ENCODE peak calls at places on chromosomes 7 and 10, in seven cellular contexts. O is NCI-H1092 treated with DMSO at 0.1 percent for 48 hours; K is naive thymus-derived CD4-positive, alpha-beta T cell; G is stimulated activated CD8-positive, alpha-beta memory T cell treated with anti-CD3 and anti-CD28 coated beads, Interleukin-4, amount 100 ng/mL, for 4 hours; P is right lobe of liver; V is choroid plexus epithelial cell; M is myocyte. J is an unnamed sample.

GRCh38 chr10:97138174-97138573 is 47.6 kb downstream of the SLIT1 start:
- DNase-seq in O (no peak), K (no peak), G (no peak), P (peak; percentile 70), V (no peak), M (peak; percentile 31), J (no peak)

GRCh38 chr10:121069061-121069850 is 218.1 kb downstream of the WDR11 start:
- DNase-seq in O (no peak), K (no peak), G (no peak), P (no peak), V (peak; percentile 32), M (no peak), J (no peak)

GRCh38 chr7:1620835-1621234 is 49.2 kb upstream of the ELFN1 start:
- DNase-seq in O (no peak), K (no peak), G (no peak), P (no peak), V (no peak), M (no peak), J (no peak)

GRCh38 chr10:103803941-103804340 is 51.4 kb downstream of the SH3PXD2A start:
- DNase-seq in O (no peak), K (peak; percentile 38), G (no peak), P (no peak), V (no peak), M (no peak), J (no peak)

GRCh38 chr10:72274730-72275350 is 1.1 kb downstream of the DDIT4 start:
- DNase-seq in O (peak; percentile 46), K (peak; percentile 61), G (peak; percentile 47), P (peak; percentile 83), V (peak; percentile 85), M (peak; percentile 86), J (peak; percentile 70)

GRCh38 chr7:155911471-155912105 is 99.3 kb upstream of the SHH start:
- DNase-seq in O (no peak), K (no peak), G (no peak), P (no peak), V (no peak), M (no peak), J (peak; percentile 60)

GRCh38 chr7:140685407-140686087 is 11.0 kb upstream of the NDUFB2 start:
- DNase-seq in O (no peak), K (no peak), G (no peak), P (peak; percentile 45), V (no peak), M (no peak), J (no peak)

GRCh38 chr7:5343893-5344292 is 61.1 kb downstream of the SLC29A4 start:
- DNase-seq in O (no peak), K (no peak), G (no peak), P (no peak), V (no peak), M (no peak), J (no peak)

GRCh38 chr7:16114633-16115032 is 306.7 kb downstream of the CRPPA start:
- DNase-seq in O (peak; percentile 45), K (no peak), G (no peak), P (no peak), V (peak; percentile 85), M (peak; percentile 40), J (peak; percentile 27)

GRCh38 chr7:3301472-3301778 is 373 bp downstream of the SDK1 start:
- DNase-seq in O (no peak), K (no peak), G (no peak), P (no peak), V (no peak), M (no peak), J (no peak)

GRCh38 chr7:151001546-151001945 is 10.7 kb downstream of the NOS3 start:
- DNase-seq in O (no peak), K (no peak), G (no peak), P (no peak), V (no peak), M (no peak), J (no peak)

GRCh38 chr7:27167170-27167505 is 1.8 kb upstream of the HOXA9 start:
- DNase-seq in O (no peak), K (no peak), G (no peak), P (no peak), V (no peak), M (no peak), J (peak; percentile 65)

GRCh38 chr10:114879541-114880158 is 58.1 kb downstream of the FHIP2A start:
- DNase-seq in O (peak; percentile 2), K (no peak), G (no peak), P (peak; percentile 59), V (peak; percentile 61), M (peak; percentile 50), J (no peak)

GRCh38 chr10:44975487-44976331 is 2.9 kb downstream of the DEPP1 start:
- DNase-seq in O (peak; percentile 23), K (no peak), G (no peak), P (no peak), V (peak; percentile 95), M (peak; percentile 81), J (peak; percentile 82)

GRCh38 chr10:75497997-75498797 is 66.8 kb downstream of the LRMDA start:
- DNase-seq in O (no peak), K (no peak), G (no peak), P (no peak), V (no peak), M (peak; percentile 9), J (no peak)

GRCh38 chr10:113300628-113301027 is 252.2 kb upstream of the HABP2 start:
- DNase-seq in O (no peak), K (no peak), G (no peak), P (no peak), V (no peak), M (no peak), J (no peak)

GRCh38 chr10:42523098-42523497 is 115.3 kb downstream of the ZNF33B start:
- DNase-seq in O (no peak), K (no peak), G (no peak), P (no peak), V (no peak), M (no peak), J (no peak)

GRCh38 chr7:137476937-137477336 is 133.4 kb upstream of the PTN start:
- DNase-seq in O (no peak), K (no peak), G (no peak), P (no peak), V (peak; percentile 20), M (peak; percentile 13), J (no peak)

GRCh38 chr7:46139079-46139478 is 218.0 kb upstream of the IGFBP3 start:
- DNase-seq in O (no peak), K (no peak), G (no peak), P (no peak), V (peak; percentile 93), M (peak; percentile 36), J (peak; percentile 46)

GRCh38 chr10:131818510-131819234 is 82.1 kb upstream of the PPP2R2D start:
- DNase-seq in O (no peak), K (no peak), G (no peak), P (no peak), V (no peak), M (no peak), J (no peak)

GRCh38 chr7:66880009-66880554 is 40.9 kb upstream of the TMEM248 start:
- DNase-seq in O (no peak), K (no peak), G (no peak), P (no peak), V (no peak), M (no peak), J (no peak)

GRCh38 chr10:86139066-86139657 is 227.4 kb downstream of the GRID1 start:
- DNase-seq in O (no peak), K (no peak), G (no peak), P (no peak), V (peak; percentile 1), M (no peak), J (no peak)

GRCh38 chr10:110141747-110142625 is 65.4 kb upstream of the MXI1 start:
- DNase-seq in O (no peak), K (no peak), G (no peak), P (peak; percentile 90), V (no peak), M (no peak), J (no peak)

GRCh38 chr7:28754027-28754426 is 204.1 kb downstream of the TRIL start:
- DNase-seq in O (no peak), K (no peak), G (no peak), P (no peak), V (peak; percentile 61), M (peak; percentile 78), J (no peak)

J was measured in Caki2.